ENCODE peak calls at places on chromosomes 5 and 9, in nine cellular contexts. U is stimulated activated naive CD8-positive, alpha-beta T cell treated with anti-CD3 and anti-CD28 coated beads, Interleukin-15, Interleukin-2, amounts not matched to agents 100 U/mL and 50 U/mL, for 24 hours; C is astrocyte of the hippocampus; J is skeletal muscle cell; F is T-cell; M is fibroblast of mammary gland; L is HuH-7; X is CD4-positive, alpha-beta T cell; N is LHCN-M2. D is an unnamed sample.

GRCh38 chr9:133184971-133185370 is 21.3 kb upstream of the GBGT1 start:
- DNase-seq in M (peak), N (peak), C (peak), L (peak), J (no peak), X (no peak), U (peak), F (peak), D (peak)

GRCh38 chr5:88269222-88269771 is 652 bp upstream of the TMEM161B start:
- DNase-seq in J (no peak), N (no peak), L (peak), U (no peak), F (no peak), M (peak), C (peak), X (peak), D (no peak)

GRCh38 chr9:101130089-101130488 is 101.6 kb downstream of the PLPPR1 start:
- DNase-seq in M (no peak), F (no peak), U (no peak), L (no peak), C (no peak), J (no peak), N (no peak), X (no peak), D (no peak)

GRCh38 chr9:89234636-89235035 is 56.0 kb upstream of the SHC3 start:
- DNase-seq in C (peak), F (no peak), U (peak), X (peak), J (no peak), M (peak), L (no peak), N (no peak), D (peak)

GRCh38 chr5:176744584-176744965 is 65.8 kb upstream of the UNC5A start:
- DNase-seq in M (peak), L (no peak), J (no peak), C (no peak), X (no peak), U (no peak), F (no peak), N (no peak), D (no peak)

GRCh38 chr5:118637947-118638670 is 350.2 kb downstream of the DTWD2 start:
- DNase-seq in C (no peak), N (no peak), M (no peak), X (no peak), F (no peak), U (no peak), J (no peak), L (no peak), D (no peak)

GRCh38 chr5:9712506-9713285 is 82.5 kb upstream of the TAS2R1 start:
- DNase-seq in X (no peak), N (peak), U (no peak), F (no peak), M (peak), C (peak), L (no peak), J (peak), D (no peak)

GRCh38 chr9:70587143-70587710 is 172.8 kb upstream of the KLF9 start:
- DNase-seq in J (no peak), M (peak), X (no peak), U (no peak), L (no peak), C (peak), N (peak), F (no peak), D (no peak)

GRCh38 chr9:34654317-34655083 is 2.5 kb downstream of the IL11RA start:
- DNase-seq in L (no peak), C (peak), M (peak), F (no peak), U (no peak), N (no peak), J (peak), X (no peak), D (no peak)

GRCh38 chr5:123795688-123796087 is 283.7 kb downstream of the CSNK1G3 start:
- DNase-seq in C (no peak), F (no peak), M (no peak), L (no peak), J (no peak), U (no peak), X (no peak), N (no peak), D (no peak)

GRCh38 chr9:128383791-128384190 is 12.6 kb downstream of the URM1 start:
- DNase-seq in X (no peak), N (no peak), J (no peak), M (no peak), U (no peak), C (no peak), L (no peak), F (no peak), D (no peak)

GRCh38 chr9:112166176-112167140 is 8.6 kb downstream of the SUSD1 start:
- DNase-seq in J (peak), L (peak), C (peak), U (no peak), X (no peak), F (no peak), N (peak), M (peak), D (no peak)

GRCh38 chr9:9078301-9078700 is 1278.7 kb upstream of the DMAC1 start:
- DNase-seq in M (no peak), F (no peak), C (no peak), J (no peak), U (no peak), X (no peak), N (no peak), L (no peak), D (no peak)

GRCh38 chr9:92719028-92719647 is 45.5 kb downstream of the BICD2 start:
- DNase-seq in X (no peak), F (no peak), J (no peak), N (no peak), U (no peak), L (no peak), C (no peak), M (no peak), D (no peak)

GRCh38 chr9:93595461-93595860 is 19.1 kb downstream of the PHF2 start:
- DNase-seq in C (no peak), M (no peak), U (no peak), X (no peak), L (no peak), F (no peak), N (no peak), J (no peak), D (no peak)

GRCh38 chr9:125959980-125960619 is 212.9 kb downstream of the PBX3 start:
- DNase-seq in M (no peak), L (no peak), U (no peak), J (no peak), C (peak), F (no peak), X (no peak), N (no peak), D (no peak)

GRCh38 chr5:135309391-135310327 is 89.4 kb downstream of the MACROH2A1 start:
- DNase-seq in F (no peak), U (no peak), X (no peak), L (no peak), N (no peak), C (no peak), M (no peak), J (no peak), D (no peak)

GRCh38 chr9:115969096-115969495 is 184.5 kb upstream of the PAPPA start:
- DNase-seq in F (no peak), J (no peak), M (peak), C (no peak), U (no peak), N (peak), L (no peak), X (no peak), D (no peak)

GRCh38 chr9:70510157-70510770 is 95.8 kb upstream of the KLF9 start:
- DNase-seq in L (peak), X (peak), N (no peak), U (peak), F (no peak), C (peak), J (no peak), M (no peak), D (no peak)

GRCh38 chr9:134575817-134576176 is 65.8 kb upstream of the COL5A1 start:
- DNase-seq in M (no peak), N (no peak), X (no peak), U (no peak), C (no peak), J (no peak), F (no peak), L (no peak), D (no peak)

GRCh38 chr5:134550271-134551214 is 25.1 kb downstream of the JADE2 start:
- DNase-seq in L (peak), C (peak), X (no peak), F (no peak), M (no peak), U (no peak), N (no peak), J (no peak), D (no peak)

GRCh38 chr9:117418111-117418510 is 3.3 kb upstream of the ASTN2 start:
- DNase-seq in U (no peak), F (no peak), J (no peak), N (no peak), C (no peak), L (no peak), M (no peak), X (no peak), D (no peak)

GRCh38 chr9:83299556-83299955 is 236.6 kb upstream of the RASEF start:
- DNase-seq in N (peak), L (no peak), F (no peak), U (no peak), M (peak), J (peak), X (no peak), C (peak), D (no peak)

GRCh38 chr9:73370053-73370452 is 218.4 kb downstream of the ANXA1 start:
- DNase-seq in C (no peak), J (no peak), U (no peak), L (no peak), F (no peak), N (peak), X (no peak), M (peak), D (no peak)

GRCh38 chr9:36501727-36502126 is 71.0 kb upstream of the MELK start:
- DNase-seq in C (no peak), L (no peak), X (no peak), U (no peak), M (no peak), J (no peak), F (no peak), N (no peak), D (no peak)

GRCh38 chr9:95581900-95582299 is 65.1 kb upstream of the PTCH1 start:
- DNase-seq in F (no peak), M (no peak), J (no peak), C (peak), X (no peak), N (no peak), U (no peak), L (no peak), D (no peak)

GRCh38 chr9:89864731-89865130 is 259.9 kb downstream of the GADD45G start:
- DNase-seq in N (no peak), L (no peak), F (no peak), U (no peak), J (no peak), X (no peak), C (no peak), M (no peak), D (no peak)

GRCh38 chr9:93200989-93201339 is 17.0 kb downstream of the WNK2 start:
- DNase-seq in U (no peak), L (no peak), X (no peak), C (no peak), N (no peak), M (no peak), J (no peak), F (no peak), D (no peak)

GRCh38 chr5:168328804-168329203 is 37.4 kb downstream of the WWC1 start:
- DNase-seq in J (no peak), C (peak), N (no peak), L (peak), M (no peak), X (no peak), F (no peak), U (no peak), D (no peak)

GRCh38 chr9:37056521-37056920 is 22.5 kb upstream of the PAX5 start:
- DNase-seq in C (no peak), J (no peak), N (no peak), M (no peak), U (no peak), L (no peak), F (no peak), X (no peak), D (no peak)

GRCh38 chr5:113663879-113664278 is 150.4 kb downstream of the YTHDC2 start:
- DNase-seq in X (no peak), M (peak), J (no peak), L (peak), F (no peak), C (peak), N (peak), U (peak), D (no peak)

GRCh38 chr5:139797335-139797734 is 1.7 kb downstream of the PSD2 start:
- DNase-seq in L (no peak), U (no peak), F (no peak), M (no peak), C (no peak), X (no peak), J (no peak), N (no peak), D (no peak)

GRCh38 chr5:169223595-169223953 is 77.4 kb downstream of the SLIT3 start:
- DNase-seq in X (no peak), U (no peak), N (no peak), M (peak), J (no peak), C (no peak), F (no peak), L (no peak), D (no peak)

GRCh38 chr5:16837305-16837704 is 98.8 kb downstream of the MYO10 start:
- DNase-seq in U (no peak), C (no peak), L (no peak), M (no peak), J (no peak), N (no peak), F (no peak), X (no peak), D (no peak)

GRCh38 chr5:78008356-78008967 is 232.3 kb upstream of the TBCA start:
- DNase-seq in C (peak), M (peak), J (no peak), F (no peak), X (no peak), N (peak), U (no peak), L (peak), D (peak)

GRCh38 chr5:155455791-155456514 is 442.4 kb downstream of the KIF4B start:
- DNase-seq in X (no peak), C (no peak), J (no peak), F (no peak), M (no peak), N (no peak), U (no peak), L (no peak), D (no peak)

GRCh38 chr5:79512692-79513518 is 1.0 kb downstream of the HOMER1 start:
- DNase-seq in F (no peak), L (peak), J (no peak), M (peak), X (no peak), C (peak), U (peak), N (peak), D (no peak)